ENCODE peak calls at places on chromosomes 2 and 18, in five cellular contexts. U is left cardiac atrium; D is activated T-helper 9 cell treated with anti-CD3 and anti-CD28 coated beads, Interleukin-2, amount 50 U/mL, for 16 hours; B is T1000; W is adrenal gland. L is an unnamed sample.

GRCh38 chr18:78601923-78602322 is 377.7 kb upstream of the SALL3 start:
- DNase-seq in W (no peak), D (no peak), U (no peak), B (no peak), L (no peak)

GRCh38 chr2:151729416-151729811 is 4.9 kb downstream of the NEB start:
- DNase-seq in U (no peak), W (no peak), B (no peak), D (no peak), L (no peak)

GRCh38 chr2:181517685-181518301 is 60.6 kb downstream of the ITGA4 start:
- DNase-seq in U (no peak), B (no peak), W (no peak), D (no peak), L (no peak)

GRCh38 chr2:68340631-68341329 is 21.0 kb upstream of the CNRIP1 start:
- DNase-seq in W (no peak), B (no peak), D (no peak), U (no peak), L (no peak)

GRCh38 chr2:72572501-72572900 is 253.3 kb downstream of the EXOC6B start:
- DNase-seq in U (no peak), B (no peak), D (no peak), W (no peak), L (no peak)

GRCh38 chr18:37304012-37304680 is 261.5 kb downstream of the CELF4 start:
- DNase-seq in W (no peak), U (no peak), B (no peak), D (no peak), L (no peak)

GRCh38 chr2:237674731-237675276 is 47.4 kb downstream of the LRRFIP1 start:
- DNase-seq in B (no peak), D (peak), U (peak), W (peak), L (peak)

GRCh38 chr2:216536725-216537124 is 38.1 kb downstream of the RPL37A start:
- DNase-seq in W (no peak), B (no peak), U (peak), D (no peak), L (peak)

L was measured in testis.